ENCODE peak calls at places on chromosomes 4 and X, in eight cellular contexts. T is NCI-H2081; V is iris pigment epithelial cell; A is A172; I is AG10803; C is effector CD4-positive, alpha-beta T cell; J is NCI-H146; S is stimulated activated CD8-positive, alpha-beta memory T cell treated with anti-CD3 and anti-CD28 coated beads, Interleukin-12 subunit alpha, Interleukin-12 subunit beta, amount 100 ng/mL, for 4 hours. H is an unnamed sample.

GRCh38 chrX:8783100-8784098 is 17.8 kb downstream of the FAM9A start:
- DNase-seq in T (no peak), I (peak), V (no peak), C (peak), J (peak), S (no peak), A (no peak), H (no peak)

GRCh38 chrX:1060562-1060960 is 151.9 kb downstream of the CRLF2 start:
- DNase-seq in T (no peak), I (no peak), A (no peak), S (no peak), C (no peak), V (no peak), J (no peak), H (no peak)

GRCh38 chr4:677431-678293 is 3.3 kb downstream of the MYL5 start:
- DNase-seq in I (peak), C (no peak), T (no peak), A (peak), J (peak), S (no peak), V (no peak), H (no peak)

GRCh38 chr4:2600878-2601277 is 64.4 kb downstream of the FAM193A start:
- DNase-seq in V (no peak), S (no peak), T (no peak), I (no peak), J (no peak), A (no peak), C (no peak), H (no peak)

GRCh38 chrX:18793601-18794089 is 86.2 kb downstream of the PPEF1 start:
- DNase-seq in V (no peak), S (no peak), T (no peak), I (no peak), A (no peak), J (no peak), C (no peak), H (no peak)

GRCh38 chr4:6241062-6241845 is 28.4 kb upstream of the WFS1 start:
- DNase-seq in C (no peak), V (no peak), A (no peak), I (no peak), S (no peak), T (no peak), J (no peak), H (no peak)

GRCh38 chrX:136765957-136766356 is 14.8 kb downstream of the ARHGEF6 start:
- DNase-seq in V (no peak), C (no peak), S (no peak), I (peak), J (no peak), A (no peak), T (no peak), H (no peak)

GRCh38 chr4:1033840-1034551 is 22.6 kb downstream of the FGFRL1 start:
- DNase-seq in T (no peak), A (peak), S (no peak), C (no peak), V (peak), I (peak), J (no peak), H (no peak)

GRCh38 chr4:154205471-154205870 is 286.1 kb downstream of the DCHS2 start:
- DNase-seq in C (no peak), J (no peak), V (no peak), A (peak), S (no peak), I (no peak), T (no peak), H (no peak)

H was measured in activated B cell treated with CpG ODN at 0.5 μM for 24 hours.